ENCODE peak calls at places on chromosome 5, in five cellular contexts. One of them, this sample, is unnamed.
A peak's percentile ranks its signal among the peaks of the same experiment; 100 is the strongest.

GRCh38 chr5:1105350-1106265 is 6.3 kb downstream of the SLC12A7 start:
- DNase-seq in hippocampal formation: no peak
- DNase-seq in adrenal gland: no peak
- DNase-seq in pancreas: no peak
- DNase-seq in neuronal stem cell: no peak
- DNase-seq in this sample: no peak

GRCh38 chr5:36777105-36777757 is 99.3 kb upstream of the NIPBL start:
- DNase-seq in hippocampal formation: no peak
- DNase-seq in adrenal gland: peak; percentile 20
- DNase-seq in pancreas: no peak
- DNase-seq in neuronal stem cell: peak; percentile 20
- DNase-seq in this sample: peak; percentile 25

GRCh38 chr5:113166710-113167366 is 190.2 kb downstream of the DCP2 start:
- DNase-seq in hippocampal formation: no peak
- DNase-seq in adrenal gland: no peak
- DNase-seq in pancreas: no peak
- DNase-seq in neuronal stem cell: no peak
- DNase-seq in this sample: no peak

GRCh38 chr5:168327994-168328393 is 36.5 kb downstream of the WWC1 start:
- DNase-seq in hippocampal formation: no peak
- DNase-seq in adrenal gland: no peak
- DNase-seq in pancreas: no peak
- DNase-seq in neuronal stem cell: no peak
- DNase-seq in this sample: peak; percentile 3

GRCh38 chr5:34684980-34685352 is 28.8 kb downstream of the RAI14 start:
- DNase-seq in hippocampal formation: no peak
- DNase-seq in adrenal gland: no peak
- DNase-seq in pancreas: no peak
- DNase-seq in neuronal stem cell: no peak
- DNase-seq in this sample: no peak

GRCh38 chr5:14838396-14839319 is 32.9 kb downstream of the ANKH start:
- DNase-seq in hippocampal formation: no peak
- DNase-seq in adrenal gland: no peak
- DNase-seq in pancreas: no peak
- DNase-seq in neuronal stem cell: no peak
- DNase-seq in this sample: no peak

GRCh38 chr5:99320461-99320860 is 391.7 kb upstream of the CHD1 start:
- DNase-seq in hippocampal formation: no peak
- DNase-seq in adrenal gland: no peak
- DNase-seq in pancreas: no peak
- DNase-seq in neuronal stem cell: peak; percentile 2
- DNase-seq in this sample: peak; percentile 26

GRCh38 chr5:123269436-123269835 is 153.8 kb downstream of the CEP120 start:
- DNase-seq in hippocampal formation: no peak
- DNase-seq in adrenal gland: no peak
- DNase-seq in pancreas: no peak
- DNase-seq in neuronal stem cell: no peak
- DNase-seq in this sample: no peak

GRCh38 chr5:149775785-149776184 is 45.7 kb downstream of the PPARGC1B start:
- DNase-seq in hippocampal formation: no peak
- DNase-seq in adrenal gland: no peak
- DNase-seq in pancreas: no peak
- DNase-seq in neuronal stem cell: no peak
- DNase-seq in this sample: no peak

GRCh38 chr5:178394074-178394473 is 161.5 kb upstream of the PHYKPL start:
- DNase-seq in hippocampal formation: no peak
- DNase-seq in adrenal gland: no peak
- DNase-seq in pancreas: peak; percentile 35
- DNase-seq in neuronal stem cell: no peak
- DNase-seq in this sample: no peak

GRCh38 chr5:65418661-65419060 is 63.1 kb downstream of the ADAMTS6 start:
- DNase-seq in hippocampal formation: no peak
- DNase-seq in adrenal gland: no peak
- DNase-seq in pancreas: no peak
- DNase-seq in neuronal stem cell: no peak
- DNase-seq in this sample: no peak

GRCh38 chr5:32027093-32027716 is 146.9 kb downstream of the GOLPH3 start:
- DNase-seq in hippocampal formation: peak; percentile 80
- DNase-seq in adrenal gland: no peak
- DNase-seq in pancreas: no peak
- DNase-seq in neuronal stem cell: no peak
- DNase-seq in this sample: no peak

GRCh38 chr5:132026516-132027008 is 15.1 kb upstream of the ACSL6 start:
- DNase-seq in hippocampal formation: no peak
- DNase-seq in adrenal gland: no peak
- DNase-seq in pancreas: no peak
- DNase-seq in neuronal stem cell: no peak
- DNase-seq in this sample: no peak

GRCh38 chr5:74434124-74434899 is 206.2 kb downstream of the ENC1 start:
- DNase-seq in hippocampal formation: no peak
- DNase-seq in adrenal gland: no peak
- DNase-seq in pancreas: no peak
- DNase-seq in neuronal stem cell: peak; percentile 27
- DNase-seq in this sample: no peak

GRCh38 chr5:141223112-141223783 is at the start of gene PCDHB14:
- DNase-seq in hippocampal formation: peak; percentile 4
- DNase-seq in adrenal gland: no peak
- DNase-seq in pancreas: no peak
- DNase-seq in neuronal stem cell: peak; percentile 43
- DNase-seq in this sample: no peak

GRCh38 chr5:150992705-150993104 is 27.7 kb upstream of the GPX3 start:
- DNase-seq in hippocampal formation: no peak
- DNase-seq in adrenal gland: no peak
- DNase-seq in pancreas: no peak
- DNase-seq in neuronal stem cell: no peak
- DNase-seq in this sample: no peak

GRCh38 chr5:157816682-157817268 is 42.2 kb downstream of the CLINT1 start:
- DNase-seq in hippocampal formation: peak; percentile 14
- DNase-seq in adrenal gland: no peak
- DNase-seq in pancreas: no peak
- DNase-seq in neuronal stem cell: no peak
- DNase-seq in this sample: no peak

GRCh38 chr5:150272531-150272930 is 17.0 kb downstream of the CAMK2A start:
- DNase-seq in hippocampal formation: peak; percentile 17
- DNase-seq in adrenal gland: peak; percentile 28
- DNase-seq in pancreas: no peak
- DNase-seq in neuronal stem cell: peak; percentile 50
- DNase-seq in this sample: no peak

GRCh38 chr5:157912621-157913325 is 53.8 kb upstream of the CLINT1 start:
- DNase-seq in hippocampal formation: no peak
- DNase-seq in adrenal gland: no peak
- DNase-seq in pancreas: no peak
- DNase-seq in neuronal stem cell: no peak
- DNase-seq in this sample: no peak

GRCh38 chr5:168867271-168867670 is 288.1 kb upstream of the PANK3 start:
- DNase-seq in hippocampal formation: no peak
- DNase-seq in adrenal gland: no peak
- DNase-seq in pancreas: no peak
- DNase-seq in neuronal stem cell: no peak
- DNase-seq in this sample: no peak

GRCh38 chr5:176737746-176738699 is 72.3 kb upstream of the UNC5A start:
- DNase-seq in hippocampal formation: no peak
- DNase-seq in adrenal gland: no peak
- DNase-seq in pancreas: peak; percentile 46
- DNase-seq in neuronal stem cell: no peak
- DNase-seq in this sample: peak; percentile 12

GRCh38 chr5:64229163-64229774 is 63.6 kb downstream of the RNF180 start:
- DNase-seq in hippocampal formation: peak; percentile 44
- DNase-seq in adrenal gland: no peak
- DNase-seq in pancreas: no peak
- DNase-seq in neuronal stem cell: peak; percentile 39
- DNase-seq in this sample: no peak

GRCh38 chr5:59923465-59923864 is 29.9 kb upstream of the PDE4D start:
- DNase-seq in hippocampal formation: no peak
- DNase-seq in adrenal gland: no peak
- DNase-seq in pancreas: no peak
- DNase-seq in neuronal stem cell: no peak
- DNase-seq in this sample: no peak

GRCh38 chr5:136717917-136718316 is 352.6 kb upstream of the TRPC7 start:
- DNase-seq in hippocampal formation: no peak
- DNase-seq in adrenal gland: no peak
- DNase-seq in pancreas: no peak
- DNase-seq in neuronal stem cell: no peak
- DNase-seq in this sample: no peak

GRCh38 chr5:56506586-56506985 is 273.5 kb upstream of the ANKRD55 start:
- DNase-seq in hippocampal formation: no peak
- DNase-seq in adrenal gland: no peak
- DNase-seq in pancreas: no peak
- DNase-seq in neuronal stem cell: no peak
- DNase-seq in this sample: no peak

GRCh38 chr5:140632366-140633080 is 452 bp downstream of the CD14 start:
- DNase-seq in hippocampal formation: peak; percentile 20
- DNase-seq in adrenal gland: peak; percentile 78
- DNase-seq in pancreas: peak; percentile 76
- DNase-seq in neuronal stem cell: no peak
- DNase-seq in this sample: peak; percentile 53

GRCh38 chr5:77806213-77806843 is 30.2 kb upstream of the TBCA start:
- DNase-seq in hippocampal formation: no peak
- DNase-seq in adrenal gland: no peak
- DNase-seq in pancreas: no peak
- DNase-seq in neuronal stem cell: no peak
- DNase-seq in this sample: no peak

GRCh38 chr5:73948289-73948688 is 322.3 kb downstream of the ARHGEF28 start:
- DNase-seq in hippocampal formation: no peak
- DNase-seq in adrenal gland: no peak
- DNase-seq in pancreas: no peak
- DNase-seq in neuronal stem cell: no peak
- DNase-seq in this sample: no peak

GRCh38 chr5:138180183-138180782 is 1.4 kb downstream of the KIF20A start:
- DNase-seq in hippocampal formation: no peak
- DNase-seq in adrenal gland: no peak
- DNase-seq in pancreas: no peak
- DNase-seq in neuronal stem cell: peak; percentile 45
- DNase-seq in this sample: no peak

GRCh38 chr5:167970002-167970401 is 321.4 kb upstream of the WWC1 start:
- DNase-seq in hippocampal formation: no peak
- DNase-seq in adrenal gland: no peak
- DNase-seq in pancreas: no peak
- DNase-seq in neuronal stem cell: no peak
- DNase-seq in this sample: no peak

GRCh38 chr5:177500685-177501522 is 3.5 kb upstream of the PDLIM7 start:
- DNase-seq in hippocampal formation: peak; percentile 78
- DNase-seq in adrenal gland: peak; percentile 85
- DNase-seq in pancreas: peak; percentile 99
- DNase-seq in neuronal stem cell: peak; percentile 86
- DNase-seq in this sample: peak; percentile 90

GRCh38 chr5:117299940-117300339 is 725.3 kb upstream of the SEMA6A start:
- DNase-seq in hippocampal formation: no peak
- DNase-seq in adrenal gland: no peak
- DNase-seq in pancreas: no peak
- DNase-seq in neuronal stem cell: no peak
- DNase-seq in this sample: no peak

GRCh38 chr5:148998174-148998797 is 64.6 kb downstream of the SH3TC2 start:
- DNase-seq in hippocampal formation: peak; percentile 47
- DNase-seq in adrenal gland: no peak
- DNase-seq in pancreas: no peak
- DNase-seq in neuronal stem cell: peak; percentile 20
- DNase-seq in this sample: no peak

GRCh38 chr5:124895236-124895635 is 148.8 kb upstream of the ZNF608 start:
- DNase-seq in hippocampal formation: no peak
- DNase-seq in adrenal gland: no peak
- DNase-seq in pancreas: no peak
- DNase-seq in neuronal stem cell: peak; percentile 83
- DNase-seq in this sample: no peak

GRCh38 chr5:180670586-180671359 is 21.4 kb upstream of the FLT4 start:
- DNase-seq in hippocampal formation: peak; percentile 49
- DNase-seq in adrenal gland: peak; percentile 23
- DNase-seq in pancreas: peak; percentile 70
- DNase-seq in neuronal stem cell: peak; percentile 39
- DNase-seq in this sample: no peak

GRCh38 chr5:132090107-132090506 is 16.5 kb downstream of the CSF2 start:
- DNase-seq in hippocampal formation: no peak
- DNase-seq in adrenal gland: no peak
- DNase-seq in pancreas: no peak
- DNase-seq in neuronal stem cell: no peak
- DNase-seq in this sample: no peak

GRCh38 chr5:14143843-14144585 is 872 bp downstream of the TRIO start:
- DNase-seq in hippocampal formation: no peak
- DNase-seq in adrenal gland: peak; percentile 41
- DNase-seq in pancreas: peak; percentile 77
- DNase-seq in neuronal stem cell: no peak
- DNase-seq in this sample: peak; percentile 35

GRCh38 chr5:16454686-16455085 is 10.9 kb downstream of the ZNF622 start:
- DNase-seq in hippocampal formation: no peak
- DNase-seq in adrenal gland: no peak
- DNase-seq in pancreas: no peak
- DNase-seq in neuronal stem cell: no peak
- DNase-seq in this sample: no peak